ENCODE peak calls at places on chromosomes 11 and 22, in four cellular contexts. One of them, this sample, is unnamed.

GRCh38 chr22:41561335-41561734 is 525 bp downstream of the CSDC2 start:
- DNase-seq in stimulated activated CD4-positive, alpha-beta T cell treated with anti-CD3 and anti-CD28 coated beads, Interleukin-12 subunit alpha, Interleukin-12 subunit beta, amount 100 ng/mL, for 48 hours: no peak
- DNase-seq in HS-5: no peak
- DNase-seq in HuH-7: no peak
- DNase-seq in this sample: no peak

GRCh38 chr11:96543177-96543576 is 153.4 kb downstream of the JRKL start:
- DNase-seq in stimulated activated CD4-positive, alpha-beta T cell treated with anti-CD3 and anti-CD28 coated beads, Interleukin-12 subunit alpha, Interleukin-12 subunit beta, amount 100 ng/mL, for 48 hours: no peak
- DNase-seq in HS-5: no peak
- DNase-seq in HuH-7: no peak
- DNase-seq in this sample: no peak

GRCh38 chr11:26847459-26847858 is 125.6 kb upstream of the SLC5A12 start:
- DNase-seq in stimulated activated CD4-positive, alpha-beta T cell treated with anti-CD3 and anti-CD28 coated beads, Interleukin-12 subunit alpha, Interleukin-12 subunit beta, amount 100 ng/mL, for 48 hours: no peak
- DNase-seq in HS-5: no peak
- DNase-seq in HuH-7: no peak
- DNase-seq in this sample: no peak

GRCh38 chr11:57387284-57388030 is 3.0 kb downstream of the PRG2 start:
- DNase-seq in stimulated activated CD4-positive, alpha-beta T cell treated with anti-CD3 and anti-CD28 coated beads, Interleukin-12 subunit alpha, Interleukin-12 subunit beta, amount 100 ng/mL, for 48 hours: no peak
- DNase-seq in HS-5: no peak
- DNase-seq in HuH-7: no peak
- DNase-seq in this sample: no peak

GRCh38 chr22:24686280-24686679 is 83.3 kb downstream of the GGT1 start:
- DNase-seq in stimulated activated CD4-positive, alpha-beta T cell treated with anti-CD3 and anti-CD28 coated beads, Interleukin-12 subunit alpha, Interleukin-12 subunit beta, amount 100 ng/mL, for 48 hours: no peak
- DNase-seq in HS-5: no peak
- DNase-seq in HuH-7: no peak
- DNase-seq in this sample: no peak

GRCh38 chr11:134041349-134041748 is 27.5 kb upstream of the JAM3 start:
- DNase-seq in stimulated activated CD4-positive, alpha-beta T cell treated with anti-CD3 and anti-CD28 coated beads, Interleukin-12 subunit alpha, Interleukin-12 subunit beta, amount 100 ng/mL, for 48 hours: no peak
- DNase-seq in HS-5: no peak
- DNase-seq in HuH-7: no peak
- DNase-seq in this sample: no peak

GRCh38 chr11:65434667-65435179 is 12.1 kb downstream of the NEAT1 start:
- DNase-seq in stimulated activated CD4-positive, alpha-beta T cell treated with anti-CD3 and anti-CD28 coated beads, Interleukin-12 subunit alpha, Interleukin-12 subunit beta, amount 100 ng/mL, for 48 hours: no peak
- DNase-seq in HS-5: no peak
- DNase-seq in HuH-7: no peak
- DNase-seq in this sample: no peak

GRCh38 chr22:47332246-47332980 is 570.0 kb downstream of the TBC1D22A start:
- DNase-seq in stimulated activated CD4-positive, alpha-beta T cell treated with anti-CD3 and anti-CD28 coated beads, Interleukin-12 subunit alpha, Interleukin-12 subunit beta, amount 100 ng/mL, for 48 hours: no peak
- DNase-seq in HS-5: no peak
- DNase-seq in HuH-7: no peak
- DNase-seq in this sample: no peak

GRCh38 chr11:63491614-63492372 is 826 bp upstream of the PLAAT5 start:
- DNase-seq in stimulated activated CD4-positive, alpha-beta T cell treated with anti-CD3 and anti-CD28 coated beads, Interleukin-12 subunit alpha, Interleukin-12 subunit beta, amount 100 ng/mL, for 48 hours: no peak
- DNase-seq in HS-5: no peak
- DNase-seq in HuH-7: peak
- DNase-seq in this sample: no peak

GRCh38 chr11:116420770-116421528 is 351.8 kb downstream of the BUD13 start:
- DNase-seq in stimulated activated CD4-positive, alpha-beta T cell treated with anti-CD3 and anti-CD28 coated beads, Interleukin-12 subunit alpha, Interleukin-12 subunit beta, amount 100 ng/mL, for 48 hours: no peak
- DNase-seq in HS-5: no peak
- DNase-seq in HuH-7: no peak
- DNase-seq in this sample: peak

GRCh38 chr11:85826096-85826855 is 15.3 kb upstream of the SYTL2 start:
- DNase-seq in stimulated activated CD4-positive, alpha-beta T cell treated with anti-CD3 and anti-CD28 coated beads, Interleukin-12 subunit alpha, Interleukin-12 subunit beta, amount 100 ng/mL, for 48 hours: no peak
- DNase-seq in HS-5: no peak
- DNase-seq in HuH-7: peak
- DNase-seq in this sample: no peak

GRCh38 chr11:130141561-130142341 is 17.8 kb upstream of the ST14 start:
- DNase-seq in stimulated activated CD4-positive, alpha-beta T cell treated with anti-CD3 and anti-CD28 coated beads, Interleukin-12 subunit alpha, Interleukin-12 subunit beta, amount 100 ng/mL, for 48 hours: no peak
- DNase-seq in HS-5: no peak
- DNase-seq in HuH-7: no peak
- DNase-seq in this sample: no peak

This sample was measured in NCI-H510A treated with DMSO at 0.1 percent for 48 hours.